ENCODE peak calls at places on chromosomes 6 and 20, in six cellular contexts. C is A549, M is SK-N-SH, E is HCT116, Y is GM12878, B is HepG2. W is an unnamed sample.

GRCh38 chr6:167031082-167031709 is 32.0 kb downstream of the CEP43 start:
- DNase-seq in B (no peak), C (no peak), E (no peak), Y (no peak), M (peak; percentile 69), W (no peak)

GRCh38 chr6:170445984-170446383 is 107.1 kb downstream of the PSMB1 start:
- DNase-seq in E (no peak), B (no peak), M (no peak), Y (no peak), C (no peak), W (peak; percentile 48)

GRCh38 chr20:54933212-54933904 is 458.0 kb downstream of the DOK5 start:
- DNase-seq in Y (no peak), B (no peak), C (no peak), E (no peak), M (no peak), W (no peak)

GRCh38 chr6:142058216-142058925 is 74.4 kb upstream of the GJE1 start:
- DNase-seq in E (no peak), B (no peak), Y (no peak), C (no peak), M (no peak), W (no peak)

GRCh38 chr6:156174026-156174880 is 602.9 kb upstream of the ARID1B start:
- DNase-seq in E (no peak), M (no peak), C (no peak), B (no peak), Y (no peak), W (no peak)

GRCh38 chr6:73308712-73309533 is 45.2 kb downstream of the DPPA5 start:
- DNase-seq in Y (no peak), B (no peak), M (no peak), C (peak; percentile 44), E (peak; percentile 21), W (no peak)

GRCh38 chr6:39834866-39835265 is 42.7 kb downstream of the DAAM2 start:
- DNase-seq in C (no peak), E (no peak), M (no peak), B (no peak), Y (no peak), W (no peak)

GRCh38 chr6:10610289-10610688 is 84.1 kb downstream of the C6orf52 start:
- DNase-seq in E (no peak), Y (no peak), C (no peak), B (no peak), M (no peak), W (no peak)

GRCh38 chr6:112563368-112563767 is 216.2 kb downstream of the RFPL4B start:
- DNase-seq in Y (no peak), M (no peak), C (no peak), E (no peak), B (peak; percentile 47), W (no peak)

GRCh38 chr6:145815351-145815772 is 767 bp upstream of the FBXO30 start:
- DNase-seq in B (no peak), C (peak; percentile 33), M (peak; percentile 74), E (no peak), Y (no peak), W (peak; percentile 47)

GRCh38 chr20:13286600-13286999 is 65.5 kb downstream of the ISM1 start:
- DNase-seq in Y (no peak), B (no peak), M (no peak), E (no peak), C (no peak), W (no peak)

GRCh38 chr6:43771210-43771857 is 1.3 kb downstream of the VEGFA start:
- DNase-seq in E (no peak), Y (no peak), M (peak; percentile 72), C (no peak), B (peak; percentile 79), W (peak; percentile 84)

GRCh38 chr20:61296629-61297019 is 44.6 kb downstream of the CDH4 start:
- DNase-seq in Y (no peak), E (no peak), B (no peak), C (no peak), M (no peak), W (no peak)

DNA sequence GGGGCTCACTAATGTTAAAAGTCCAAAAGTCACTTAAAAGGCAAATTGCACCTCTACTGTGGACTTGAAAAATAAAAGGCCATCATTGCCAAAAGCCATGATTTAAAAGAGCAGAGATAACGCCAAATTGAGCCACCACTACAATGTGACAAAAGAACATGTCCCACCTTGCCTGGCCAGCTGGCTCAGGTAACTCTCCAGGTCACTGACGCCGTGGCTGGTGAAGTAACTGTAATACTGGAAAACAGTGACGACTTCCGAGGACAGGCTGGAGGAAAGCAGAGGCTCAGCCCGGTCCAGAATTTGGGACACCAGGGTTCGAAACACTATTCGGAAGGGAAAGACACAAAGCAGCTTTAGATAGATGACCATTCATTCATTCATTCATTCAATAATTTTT is 29.3 kb upstream of the ARMH2 start:
- DNase-seq in Y (no peak), B (no peak), C (no peak), E (no peak), M (no peak), W (no peak)
- TF ChIP-seq MAX in Y (no peak), B (no peak), C (no peak), E (no peak), M (no peak), W (no peak)

GRCh38 chr6:16414205-16414604 is 175.8 kb downstream of the GMPR start:
- DNase-seq in C (no peak), Y (peak; percentile 60), E (no peak), M (no peak), B (no peak), W (no peak)
- H3K4me3 ChIP-seq in C (no peak overlapping the region), Y (peak overlapping the region; percentile 52), E (no peak overlapping the region), M (no peak overlapping the region), B (no peak overlapping the region), W (no peak overlapping the region)

DNA sequence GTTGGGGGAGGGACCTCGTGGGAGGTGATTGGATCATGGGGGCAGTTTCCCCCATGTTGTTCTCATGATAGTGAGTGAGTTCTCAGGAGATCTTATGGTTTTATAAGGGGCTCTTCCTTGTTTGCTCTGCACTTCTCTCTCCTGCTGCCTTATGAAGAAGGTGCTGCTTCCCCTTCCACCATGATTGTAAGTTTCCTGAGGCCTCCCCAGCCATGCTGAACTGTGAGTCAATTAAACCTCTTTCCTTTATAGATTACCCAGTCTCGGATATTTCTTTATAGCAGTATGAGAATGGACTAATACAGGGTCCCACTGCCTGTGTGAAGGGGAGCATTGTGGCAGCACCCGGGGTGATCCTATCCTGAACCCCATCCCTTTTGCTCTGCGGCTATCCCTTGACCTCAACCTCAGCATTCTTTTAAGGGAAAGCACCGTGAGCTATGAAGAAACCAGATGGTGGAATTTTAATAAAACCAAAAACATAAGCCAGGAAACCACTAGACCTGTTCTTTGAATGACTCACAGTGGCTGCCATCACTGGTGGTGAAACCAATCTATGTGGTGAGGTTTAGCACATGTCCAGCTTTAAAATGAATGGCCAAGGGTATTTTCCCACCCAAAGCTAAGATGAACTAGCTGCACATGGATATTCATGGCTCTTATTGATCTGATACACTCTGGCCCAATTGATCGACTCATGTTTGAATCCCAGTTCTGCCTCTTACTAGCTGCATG is 62.2 kb downstream of the ZDHHC14 start:
- DNase-seq in E (no peak), M (no peak), B (no peak), Y (peak; percentile 80), C (no peak), W (peak; percentile 73)
- TF ChIP-seq MAX in E (no peak), M (peak; percentile 34), B (no peak), Y (no peak), C (no peak), W (no peak)

GRCh38 chr6:4687656-4687988 is 88.6 kb upstream of the CDYL start:
- DNase-seq in B (no peak), M (no peak), C (no peak), Y (no peak), E (no peak), W (no peak)

GRCh38 chr6:4692664-4693063 is 83.5 kb upstream of the CDYL start:
- DNase-seq in B (no peak), M (no peak), C (no peak), Y (no peak), E (no peak), W (no peak)

GRCh38 chr6:4693158-4693557 is 83.0 kb upstream of the CDYL start:
- DNase-seq in C (no peak), Y (no peak), M (no peak), E (no peak), B (no peak), W (no peak)

GRCh38 chr6:4693566-4693965 is 82.6 kb upstream of the CDYL start:
- DNase-seq in C (no peak), M (no peak), B (no peak), Y (no peak), E (no peak), W (peak; percentile 34)

DNA sequence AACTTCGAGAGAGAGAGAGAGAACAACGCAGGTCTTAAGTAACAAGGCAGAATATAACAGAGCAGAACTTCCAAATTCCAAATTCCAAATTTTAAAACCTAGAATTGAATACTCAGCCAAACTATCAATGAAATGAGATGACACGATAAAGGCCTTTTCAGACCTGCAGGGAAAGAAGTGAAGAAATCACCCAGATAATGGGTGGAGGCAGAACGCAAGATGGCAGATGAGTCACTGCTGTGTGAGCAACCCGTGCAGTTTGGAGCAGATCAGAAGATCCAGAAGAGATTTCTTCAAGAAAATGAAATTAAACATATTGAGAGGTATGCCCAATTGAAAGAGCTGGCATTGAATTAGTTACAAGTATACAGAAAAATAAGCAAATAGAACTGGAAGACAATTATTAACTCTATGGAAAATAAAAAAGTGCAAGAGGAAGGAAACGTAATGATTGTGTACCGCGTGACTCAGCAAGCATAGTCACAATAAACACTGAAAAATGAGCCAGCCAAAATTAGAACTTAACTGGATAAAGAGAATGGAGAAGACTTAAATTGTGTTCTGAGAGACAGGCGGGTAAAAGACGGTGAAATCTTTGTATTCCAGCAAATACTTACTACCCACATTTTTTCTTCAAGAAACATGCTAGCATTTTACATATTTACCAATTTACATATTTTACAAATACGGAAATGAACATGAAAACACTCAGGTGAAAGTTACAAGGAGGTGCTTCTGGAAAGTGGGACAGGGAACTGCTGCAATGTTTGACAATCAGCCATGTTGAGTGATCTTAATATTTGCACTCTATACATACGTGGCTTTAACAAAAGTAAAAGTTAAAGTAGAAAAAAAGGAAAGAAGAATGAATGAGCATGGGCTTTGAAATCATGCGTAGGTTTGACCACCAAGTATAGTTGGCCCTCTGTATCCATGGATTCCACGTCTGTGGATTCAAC is 87.9 kb upstream of the CDYL start:
- DNase-seq in Y (no peak), B (no peak), C (peak; percentile 72), M (no peak), E (peak; percentile 53), W (peak; percentile 88)
- H3K4me3 ChIP-seq in Y (no peak overlapping the region), B (no peak overlapping the region), C (peak overlapping the region; percentile 24), M (peak overlapping the region; percentile 13), E (peak overlapping the region; percentile 46), W (peak overlapping the region; percentile 59)

GRCh38 chr20:40565681-40566040 is 123.4 kb downstream of the MAFB start:
- DNase-seq in E (no peak), Y (no peak), C (no peak), B (no peak), M (no peak), W (no peak)
- TF ChIP-seq MAX in E (no peak), Y (no peak), C (no peak), B (no peak), M (no peak), W (no peak)

GRCh38 chr6:30124391-30124790 is 11.5 kb upstream of the TRIM31 start:
- DNase-seq in M (no peak), E (no peak), B (no peak), Y (no peak), C (no peak), W (no peak)
- H3K4me3 ChIP-seq in M (no peak overlapping the region), E (no peak overlapping the region), B (no peak overlapping the region), Y (no peak overlapping the region), C (no peak overlapping the region), W (no peak overlapping the region)

GRCh38 chr6:133610271-133610840 is 278.6 kb upstream of the TCF21 start:
- DNase-seq in Y (no peak), M (no peak), B (no peak), E (no peak), C (peak; percentile 37), W (no peak)
- TF ChIP-seq MAX in Y (no peak), M (no peak), B (no peak), E (no peak), C (no peak), W (no peak)